ENCODE peak calls at places on chromosomes 12 and 14, in nine cellular contexts. F is neural progenitor cell; S is choroid plexus epithelial cell; G is posterior vena cava; W is activated T-cell treated with anti-CD3 and anti-CD28 coated beads for 4 hours; O is CD8-positive, alpha-beta T cell; A is lower leg skin; R is NCI-H2081; Y is effector memory CD4-positive, alpha-beta T cell. K is an unnamed sample.

GRCh38 chr12:121801601-121802484 is 2.0 kb upstream of the SETD1B start:
- DNase-seq in F (peak; percentile 58), S (peak; percentile 61), G (no peak), W (no peak), O (peak; percentile 33), A (no peak), R (peak; percentile 71), Y (no peak), K (no peak)

GRCh38 chr14:104137297-104138097 is 890 bp upstream of the KIF26A start:
- DNase-seq in F (peak; percentile 92), S (peak; percentile 63), G (peak; percentile 88), W (peak; percentile 36), O (peak; percentile 27), A (no peak), R (no peak), Y (peak; percentile 27), K (no peak)

GRCh38 chr14:101877766-101878165 is 86.6 kb upstream of the DYNC1H1 start:
- DNase-seq in F (no peak), S (no peak), G (no peak), W (no peak), O (no peak), A (no peak), R (no peak), Y (no peak), K (no peak)

GRCh38 chr12:87160848-87161601 is 868.2 kb downstream of the C12orf50 start:
- DNase-seq in F (no peak), S (no peak), G (no peak), W (no peak), O (no peak), A (no peak), R (no peak), Y (no peak), K (no peak)

GRCh38 chr14:64873506-64874220 is 6.0 kb downstream of the SPTB start:
- DNase-seq in F (no peak), S (peak; percentile 28), G (no peak), W (no peak), O (no peak), A (no peak), R (no peak), Y (no peak), K (no peak)

GRCh38 chr14:50366115-50366514 is 30.6 kb downstream of the CDKL1 start:
- DNase-seq in F (no peak), S (no peak), G (no peak), W (no peak), O (no peak), A (no peak), R (no peak), Y (no peak), K (no peak)

GRCh38 chr14:65156568-65157366 is 54.5 kb upstream of the MAX start:
- DNase-seq in F (no peak), S (peak; percentile 78), G (peak; percentile 81), W (no peak), O (no peak), A (peak; percentile 39), R (no peak), Y (no peak), K (no peak)

GRCh38 chr12:79452906-79453305 is 237.9 kb downstream of the PAWR start:
- DNase-seq in F (no peak), S (peak; percentile 73), G (no peak), W (no peak), O (no peak), A (no peak), R (no peak), Y (no peak), K (no peak)

GRCh38 chr14:38187475-38187874 is 20.2 kb upstream of the SSTR1 start:
- DNase-seq in F (no peak), S (no peak), G (no peak), W (no peak), O (no peak), A (peak; percentile 28), R (no peak), Y (no peak), K (no peak)

GRCh38 chr12:100450726-100451125 is 22.9 kb upstream of the NR1H4 start:
- DNase-seq in F (no peak), S (peak; percentile 48), G (no peak), W (no peak), O (no peak), A (no peak), R (no peak), Y (no peak), K (no peak)

GRCh38 chr14:32256606-32257005 is 53.5 kb upstream of the RNU6-8 start:
- DNase-seq in F (no peak), S (peak; percentile 40), G (no peak), W (no peak), O (no peak), A (no peak), R (no peak), Y (no peak), K (no peak)

GRCh38 chr14:35932659-35933159 is 106.6 kb downstream of the BRMS1L start:
- DNase-seq in F (no peak), S (no peak), G (no peak), W (peak; percentile 31), O (no peak), A (no peak), R (no peak), Y (no peak), K (no peak)

GRCh38 chr14:63981569-63981968 is 128.8 kb downstream of the SYNE2 start:
- DNase-seq in F (no peak), S (no peak), G (no peak), W (no peak), O (no peak), A (no peak), R (no peak), Y (no peak), K (no peak)

GRCh38 chr12:28708918-28709371 is 440.1 kb upstream of the FAR2 start:
- DNase-seq in F (no peak), S (peak; percentile 96), G (no peak), W (no peak), O (no peak), A (peak; percentile 63), R (peak; percentile 3), Y (no peak), K (no peak)